ENCODE peak calls at places on chromosome 13, in four cellular contexts. Q is spleen, N is A549, C is ascending aorta. X is an unnamed sample.

GRCh38 chr13:65063753-65064152 is 2166.4 kb downstream of the PCDH9 start:
- DNase-seq in N (peak; percentile 30), Q (no peak), C (no peak), X (peak; percentile 35)

GRCh38 chr13:36344886-36345437 is 1.2 kb downstream of the SPART start:
- DNase-seq in Q (no peak), C (no peak), N (no peak), X (peak; percentile 53)

GRCh38 chr13:109586509-109587346 is 199.7 kb downstream of the IRS2 start:
- DNase-seq in N (peak; percentile 95), Q (no peak), C (no peak), X (no peak)

GRCh38 chr13:81377926-81378325 is 1037.0 kb upstream of the SPRY2 start:
- DNase-seq in C (no peak), Q (no peak), N (no peak), X (no peak)

GRCh38 chr13:49093376-49093775 is 117.7 kb downstream of the FNDC3A start:
- DNase-seq in N (peak; percentile 24), C (no peak), Q (no peak), X (no peak)

GRCh38 chr13:63910406-63910957 is 2494.8 kb upstream of the PCDH20 start:
- DNase-seq in C (no peak), Q (no peak), N (peak; percentile 12), X (peak; percentile 52)

GRCh38 chr13:60790620-60791019 is 393.6 kb downstream of the TDRD3 start:
- DNase-seq in Q (no peak), C (no peak), N (no peak), X (no peak)

GRCh38 chr13:76854209-76854608 is 32.0 kb downstream of the KCTD12 start:
- DNase-seq in Q (no peak), C (no peak), N (no peak), X (no peak)

GRCh38 chr13:73598021-73598712 is 536.0 kb downstream of the KLF12 start:
- DNase-seq in N (peak; percentile 81), Q (no peak), C (no peak), X (no peak)

GRCh38 chr13:99103536-99103935 is 97.1 kb upstream of the UBAC2 start:
- DNase-seq in N (no peak), Q (no peak), C (no peak), X (peak; percentile 41)

GRCh38 chr13:29858667-29859066 is 8.2 kb upstream of the UBL3 start:
- DNase-seq in C (no peak), Q (no peak), N (no peak), X (no peak)

GRCh38 chr13:26953273-26953672 is 192.7 kb upstream of the GPR12 start:
- DNase-seq in C (no peak), Q (no peak), N (no peak), X (no peak)

GRCh38 chr13:59444210-59444857 is 719.4 kb downstream of the DIAPH3 start:
- DNase-seq in Q (no peak), C (no peak), N (no peak), X (no peak)

GRCh38 chr13:22357132-22357531 is 686.3 kb downstream of the FGF9 start:
- DNase-seq in C (no peak), N (no peak), Q (no peak), X (no peak)

GRCh38 chr13:62643007-62643483 is 1227.4 kb upstream of the PCDH20 start:
- DNase-seq in C (no peak), N (peak; percentile 76), Q (no peak), X (no peak)

GRCh38 chr13:42271337-42272114 is 426 bp upstream of the AKAP11 start:
- DNase-seq in Q (peak; percentile 98), C (peak; percentile 88), N (peak; percentile 97), X (peak; percentile 98)

GRCh38 chr13:42270160-42270856 is 1.6 kb upstream of the AKAP11 start:
- DNase-seq in Q (no peak), C (no peak), N (no peak), X (no peak)

GRCh38 chr13:42272115-42272756 is at the start of gene AKAP11:
- DNase-seq in Q (peak; percentile 93), C (peak; percentile 10), N (peak; percentile 15), X (peak; percentile 65)

GRCh38 chr13:42272776-42273175 is 824 bp downstream of the AKAP11 start:
- DNase-seq in Q (no peak), C (no peak), N (no peak), X (no peak)

GRCh38 chr13:42270857-42271215 is 1.1 kb upstream of the AKAP11 start:
- DNase-seq in Q (no peak), N (no peak), C (no peak), X (no peak)
- H3K4me3 ChIP-seq in Q (peak overlapping the region; percentile 85), N (peak overlapping the region; percentile 86), C (peak overlapping the region; percentile 91), X (peak overlapping the region; percentile 80)

GRCh38 chr13:113106666-113107065 is 1.1 kb downstream of the F7 start:
- DNase-seq in C (no peak), Q (no peak), N (no peak), X (no peak)

GRCh38 chr13:113110048-113110851 is 4.7 kb downstream of the F7 start:
- DNase-seq in N (no peak), Q (peak; percentile 59), C (no peak), X (peak; percentile 29)

GRCh38 chr13:113110852-113111315 is 5.3 kb downstream of the F7 start:
- DNase-seq in Q (no peak), C (no peak), N (no peak), X (no peak)

GRCh38 chr13:113106053-113106452 is 462 bp downstream of the F7 start:
- DNase-seq in C (no peak), Q (no peak), N (no peak), X (no peak)

DNA sequence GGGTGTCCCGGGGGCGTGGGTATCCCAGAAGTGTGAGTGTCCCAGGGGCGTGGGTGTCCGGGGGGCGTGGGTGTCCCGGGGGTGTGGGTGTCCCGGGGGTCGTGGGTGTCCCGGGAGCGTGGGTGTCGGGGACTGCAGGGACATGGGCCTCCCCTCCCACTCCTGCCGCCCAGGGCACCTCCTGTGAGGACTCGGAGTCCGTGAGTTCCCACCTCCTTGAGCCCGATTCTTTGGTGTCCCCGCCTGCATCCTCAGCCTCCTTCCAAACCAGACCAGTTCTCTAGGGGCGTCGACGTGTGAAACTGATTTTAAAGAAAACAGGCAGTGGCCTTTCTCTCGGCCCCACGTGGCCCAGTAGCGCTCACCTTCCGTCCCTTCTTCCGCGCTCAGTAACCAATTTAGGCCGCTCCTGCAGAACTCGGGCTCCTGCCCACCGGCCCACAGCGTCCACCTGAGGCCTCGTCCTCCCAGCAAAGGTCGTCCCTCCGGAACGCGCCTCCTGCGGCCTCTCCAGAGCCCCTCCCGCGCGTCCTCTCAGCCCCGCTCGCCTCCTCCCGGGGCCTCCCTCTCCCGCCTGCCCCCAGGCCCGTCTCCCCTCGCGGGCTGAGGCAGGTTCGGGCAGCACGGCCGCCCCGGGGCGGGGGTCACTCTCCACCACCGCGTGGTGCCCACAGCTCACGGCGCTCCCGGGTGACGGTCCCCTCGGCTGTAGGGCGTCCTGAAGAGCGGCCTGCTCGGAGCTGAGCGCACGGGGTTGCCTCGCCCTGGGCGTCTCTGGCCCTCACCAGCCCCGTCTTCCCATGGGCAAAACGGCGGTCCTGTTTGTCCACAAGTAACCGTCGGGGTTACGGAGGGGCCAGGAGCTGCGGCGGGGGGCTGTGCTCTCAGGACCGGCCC is 3.8 kb downstream of the F7 start:
- DNase-seq in Q (peak; percentile 65), C (no peak), N (no peak), X (no peak)
- H3K4me3 ChIP-seq in Q (peak overlapping the region; percentile 25), C (peak overlapping the region; percentile 53), N (no peak overlapping the region), X (no peak overlapping the region)

GRCh38 chr13:96091932-96092253 is 2.0 kb downstream of the HS6ST3 start:
- DNase-seq in C (no peak), Q (no peak), N (no peak), X (no peak)
- H3K4me3 ChIP-seq in C (peak overlapping the region; percentile 75), Q (no peak overlapping the region), N (no peak overlapping the region), X (no peak overlapping the region)

GRCh38 chr13:100473493-100474044 is 115.0 kb downstream of the GGACT start:
- DNase-seq in N (no peak), C (no peak), Q (no peak), X (no peak)
- H3K4me3 ChIP-seq in N (no peak overlapping the region), C (no peak overlapping the region), Q (no peak overlapping the region), X (no peak overlapping the region)